ENCODE peak calls at places on chromosomes 6 and 20, in ten cellular contexts. W is activated CD4-positive, alpha-beta T cell treated with anti-CD3 and anti-CD28 coated beads, Interleukin-2, amount 50 U/mL, for 48 hours; Z is EL; L is GM23248; M is A549; X is neural crest cell; S is CD4-positive, alpha-beta T cell; U is HCT116; I is C1 segment of cervical spinal cord; D is activated CD8-positive, alpha-beta memory T cell treated with anti-CD3 and anti-CD28 coated beads for 4 hours. F is an unnamed sample.

GRCh38 chr6:166646716-166647115 is 19.7 kb upstream of the RPS6KA2 start:
- DNase-seq in W (no peak), Z (no peak), L (no peak), M (no peak), X (no peak), S (no peak), U (no peak), I (no peak), D (no peak), F (no peak)

GRCh38 chr6:117555262-117555849 is 47.0 kb downstream of the GOPC start:
- DNase-seq in W (no peak), Z (peak; percentile 23), L (peak; percentile 33), M (no peak), X (no peak), S (no peak), U (no peak), I (no peak), D (no peak), F (no peak)

GRCh38 chr6:107607109-107607508 is 117.2 kb downstream of the SOBP start:
- DNase-seq in W (no peak), Z (no peak), L (no peak), M (no peak), X (no peak), S (no peak), U (no peak), I (no peak), D (no peak), F (no peak)

GRCh38 chr20:38748863-38749153 is 548 bp downstream of the ACTR5 start:
- DNase-seq in W (peak; percentile 71), Z (no peak), L (no peak), M (peak; percentile 15), X (no peak), S (peak; percentile 52), U (peak; percentile 22), I (no peak), D (peak; percentile 26), F (no peak)

GRCh38 chr20:40494238-40494637 is 194.8 kb downstream of the MAFB start:
- DNase-seq in W (no peak), Z (no peak), L (no peak), M (no peak), X (no peak), S (no peak), U (no peak), I (no peak), D (no peak), F (no peak)

GRCh38 chr20:37291724-37292126 is 2.3 kb downstream of the MANBAL start:
- DNase-seq in W (no peak), Z (no peak), L (no peak), M (no peak), X (no peak), S (no peak), U (no peak), I (no peak), D (no peak), F (no peak)

GRCh38 chr6:163651910-163652309 is 237.4 kb downstream of the QKI start:
- DNase-seq in W (no peak), Z (no peak), L (peak; percentile 51), M (no peak), X (no peak), S (no peak), U (no peak), I (no peak), D (no peak), F (no peak)

GRCh38 chr20:4067600-4068261 is 52.4 kb upstream of the RNF24 start:
- DNase-seq in W (no peak), Z (peak; percentile 91), L (peak; percentile 91), M (no peak), X (no peak), S (no peak), U (no peak), I (no peak), D (no peak), F (no peak)

GRCh38 chr6:36493859-36494258 is 51.1 kb downstream of the KCTD20 start:
- DNase-seq in W (no peak), Z (no peak), L (peak; percentile 41), M (no peak), X (no peak), S (no peak), U (no peak), I (no peak), D (no peak), F (no peak)

GRCh38 chr20:34334654-34335407 is 28.2 kb upstream of the ITCH start:
- DNase-seq in W (no peak), Z (peak; percentile 43), L (no peak), M (no peak), X (peak; percentile 35), S (no peak), U (no peak), I (no peak), D (no peak), F (peak; percentile 51)

GRCh38 chr20:59923514-59923913 is 9.9 kb downstream of the SYCP2 start:
- DNase-seq in W (no peak), Z (no peak), L (no peak), M (no peak), X (no peak), S (no peak), U (no peak), I (no peak), D (no peak), F (no peak)

GRCh38 chr6:26394289-26394688 is 7.8 kb upstream of the BTN3A1 start:
- DNase-seq in W (no peak), Z (peak; percentile 86), L (peak; percentile 82), M (peak; percentile 55), X (no peak), S (no peak), U (peak; percentile 46), I (no peak), D (no peak), F (peak; percentile 75)

GRCh38 chr20:63532449-63532971 is 4.7 kb downstream of the PTK6 start:
- DNase-seq in W (no peak), Z (no peak), L (no peak), M (no peak), X (no peak), S (no peak), U (no peak), I (no peak), D (no peak), F (no peak)

GRCh38 chr20:32585519-32586127 is 490 bp upstream of the NOL4L start:
- DNase-seq in W (peak; percentile 46), Z (no peak), L (peak; percentile 23), M (no peak), X (no peak), S (no peak), U (no peak), I (no peak), D (no peak), F (no peak)

GRCh38 chr6:158008894-158009891 is 27.5 kb downstream of the SYNJ2 start:
- DNase-seq in W (peak; percentile 47), Z (peak; percentile 84), L (peak; percentile 84), M (no peak), X (no peak), S (peak; percentile 21), U (no peak), I (no peak), D (no peak), F (peak; percentile 40)

GRCh38 chr6:3230275-3231212 is 3.1 kb upstream of the TUBB2B start:
- DNase-seq in W (no peak), Z (peak; percentile 46), L (peak; percentile 47), M (no peak), X (peak; percentile 63), S (no peak), U (no peak), I (no peak), D (no peak), F (peak; percentile 61)

GRCh38 chr6:105424177-105424783 is 21.4 kb upstream of the PREP start:
- DNase-seq in W (peak; percentile 74), Z (peak; percentile 68), L (peak; percentile 66), M (peak; percentile 53), X (peak; percentile 70), S (peak; percentile 37), U (peak; percentile 62), I (no peak), D (peak; percentile 29), F (no peak)

GRCh38 chr6:2498224-2498623 is 252.5 kb downstream of the MYLK4 start:
- DNase-seq in W (no peak), Z (no peak), L (peak; percentile 33), M (no peak), X (no peak), S (no peak), U (no peak), I (no peak), D (no peak), F (no peak)

GRCh38 chr20:54350415-54350814 is 125.0 kb upstream of the DOK5 start:
- DNase-seq in W (no peak), Z (peak; percentile 2), L (peak; percentile 34), M (no peak), X (no peak), S (no peak), U (no peak), I (no peak), D (no peak), F (no peak)

GRCh38 chr6:15602144-15602543 is 60.7 kb downstream of the DTNBP1 start:
- DNase-seq in W (no peak), Z (no peak), L (no peak), M (no peak), X (no peak), S (no peak), U (no peak), I (no peak), D (no peak), F (no peak)

GRCh38 chr6:5466459-5466858 is 205.1 kb downstream of the FARS2 start:
- DNase-seq in W (no peak), Z (peak; percentile 80), L (peak; percentile 88), M (no peak), X (no peak), S (no peak), U (no peak), I (no peak), D (no peak), F (peak; percentile 67)

GRCh38 chr20:41174782-41175181 is 37.4 kb downstream of the PLCG1 start:
- DNase-seq in W (no peak), Z (peak; percentile 46), L (peak; percentile 22), M (no peak), X (no peak), S (no peak), U (no peak), I (no peak), D (no peak), F (peak; percentile 44)

GRCh38 chr6:111982681-111983080 is 71.2 kb upstream of the CCN6 start:
- DNase-seq in W (no peak), Z (no peak), L (no peak), M (no peak), X (no peak), S (no peak), U (no peak), I (no peak), D (no peak), F (no peak)

GRCh38 chr6:157246771-157247484 is 76.4 kb downstream of the TMEM242 start:
- DNase-seq in W (no peak), Z (no peak), L (no peak), M (no peak), X (no peak), S (no peak), U (no peak), I (no peak), D (no peak), F (no peak)

GRCh38 chr6:34352305-34352937 is 40.0 kb downstream of the NUDT3 start:
- DNase-seq in W (no peak), Z (peak; percentile 42), L (peak; percentile 43), M (no peak), X (no peak), S (no peak), U (no peak), I (no peak), D (no peak), F (no peak)

GRCh38 chr6:170385506-170385905 is 78.9 kb downstream of the FAM120B start:
- DNase-seq in W (no peak), Z (no peak), L (no peak), M (no peak), X (no peak), S (no peak), U (no peak), I (no peak), D (no peak), F (no peak)

GRCh38 chr6:54801669-54802068 is 44.9 kb upstream of the FAM83B start:
- DNase-seq in W (no peak), Z (peak; percentile 81), L (peak; percentile 58), M (peak; percentile 6), X (no peak), S (no peak), U (peak; percentile 83), I (no peak), D (no peak), F (no peak)

GRCh38 chr20:23152308-23152892 is 66.3 kb upstream of the CD93 start:
- DNase-seq in W (no peak), Z (peak; percentile 66), L (peak; percentile 97), M (peak; percentile 36), X (no peak), S (no peak), U (no peak), I (no peak), D (no peak), F (no peak)

F was measured in SJSA1.